ENCODE peak calls at places on chromosomes 13 and 19, in nine cellular contexts. F, B, Z, W, N, R, L, D and J are unnamed samples.

GRCh38 chr19:16514383-16515019 is 18.3 kb downstream of the C19orf44 start:
- DNase-seq in F (no peak), B (peak), Z (peak), W (no peak), N (no peak), R (no peak), L (no peak), D (no peak), J (peak)

GRCh38 chr13:74145249-74145970 is 11.2 kb upstream of the KLF12 start:
- DNase-seq in F (peak), B (no peak), Z (no peak), W (peak), N (no peak), R (peak), L (no peak), D (no peak), J (no peak)

GRCh38 chr19:34667349-34668076 is 9.4 kb downstream of the SCGB2B2 start:
- DNase-seq in F (peak), B (no peak), Z (peak), W (peak), N (no peak), R (peak), L (no peak), D (peak), J (no peak)

GRCh38 chr19:39498262-39499081 is at the start of gene DLL3:
- DNase-seq in F (peak), B (peak), Z (peak), W (no peak), N (no peak), R (no peak), L (no peak), D (peak), J (no peak)

GRCh38 chr13:73633817-73634449 is 500.3 kb downstream of the KLF12 start:
- DNase-seq in F (no peak), B (peak), Z (peak), W (no peak), N (no peak), R (no peak), L (no peak), D (no peak), J (no peak)

GRCh38 chr13:106384516-106384915 is 150.9 kb downstream of the EFNB2 start:
- DNase-seq in F (no peak), B (no peak), Z (no peak), W (no peak), N (no peak), R (no peak), L (no peak), D (no peak), J (no peak)

GRCh38 chr13:110379905-110380341 is 72.8 kb downstream of the COL4A2 start:
- DNase-seq in F (peak), B (peak), Z (peak), W (no peak), N (no peak), R (peak), L (no peak), D (no peak), J (no peak)

GRCh38 chr13:85974604-85975366 is 175.6 kb upstream of the SLITRK6 start:
- DNase-seq in F (no peak), B (no peak), Z (no peak), W (no peak), N (no peak), R (peak), L (no peak), D (no peak), J (no peak)

GRCh38 chr19:48961673-48962028 is 3.5 kb upstream of the FTL start:
- DNase-seq in F (no peak), B (no peak), Z (no peak), W (no peak), N (no peak), R (no peak), L (no peak), D (no peak), J (no peak)

DNA sequence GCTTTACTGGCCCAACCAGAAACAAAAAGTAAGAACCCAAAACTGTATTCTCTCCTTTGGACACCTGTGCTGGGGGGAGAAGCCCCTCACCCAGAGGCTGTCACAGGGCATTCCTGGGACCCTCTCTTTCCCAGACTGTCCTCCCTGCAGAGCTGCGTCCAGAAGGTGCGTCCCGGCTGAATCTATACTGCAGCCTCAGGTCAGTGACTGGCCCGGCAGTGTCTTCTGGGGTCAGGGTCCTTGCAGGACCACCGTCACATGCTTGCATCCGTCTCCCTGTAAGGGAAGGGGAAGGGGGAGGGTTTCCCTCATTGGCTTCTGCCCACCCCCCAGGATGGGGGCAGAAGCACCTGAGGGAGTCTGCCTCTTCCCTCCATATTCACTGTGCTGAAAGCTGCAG is 76.5 kb downstream of the ATP11A start:
- DNase-seq in F (no peak), B (no peak), Z (no peak), W (no peak), N (no peak), R (no peak), L (no peak), D (no peak), J (no peak)
- H3K27ac ChIP-seq in F (no peak), B (no peak), Z (no peak), W (no peak), N (no peak), R (no peak), L (no peak), D (no peak), J (no peak)

GRCh38 chr19:32404939-32405430 is 585 bp upstream of the DPY19L3 start:
- DNase-seq in F (peak), B (no peak), Z (no peak), W (peak), N (no peak), R (peak), L (no peak), D (no peak), J (no peak)

GRCh38 chr19:32407004-32407992 is 1.7 kb downstream of the DPY19L3 start:
- DNase-seq in F (peak), B (peak), Z (no peak), W (peak), N (no peak), R (peak), L (no peak), D (no peak), J (no peak)

GRCh38 chr19:32405431-32406160 is at the start of gene DPY19L3:
- DNase-seq in F (peak), B (peak), Z (peak), W (peak), N (peak), R (peak), L (peak), D (peak), J (peak)

GRCh38 chr19:32404213-32404938 is 1.2 kb upstream of the DPY19L3 start:
- DNase-seq in F (peak), B (peak), Z (peak), W (no peak), N (no peak), R (no peak), L (peak), D (no peak), J (no peak)

GRCh38 chr19:32406161-32407003 is 812 bp downstream of the DPY19L3 start:
- DNase-seq in F (peak), B (no peak), Z (no peak), W (no peak), N (peak), R (no peak), L (no peak), D (peak), J (no peak)
- H3K4me2 ChIP-seq in F (peak), B (peak), Z (peak), W (peak), N (peak), R (peak), L (peak), D (peak), J (peak)

GRCh38 chr19:56076413-56076998 is 44.6 kb downstream of the ZNF787 start:
- DNase-seq in F (peak), B (peak), Z (no peak), W (peak), N (peak), R (no peak), L (peak), D (peak), J (peak)
- H3K9ac ChIP-seq in F (no peak), B (no peak), Z (no peak), W (no peak), N (no peak), R (no peak), L (no peak), D (no peak), J (no peak)

GRCh38 chr19:10964903-10965302 is 4.1 kb downstream of the SMARCA4 start:
- DNase-seq in F (no peak), B (no peak), Z (no peak), W (no peak), N (no peak), R (no peak), L (no peak), D (no peak), J (no peak)
- H3K27ac ChIP-seq in F (no peak), B (no peak), Z (no peak), W (no peak), N (no peak), R (no peak), L (no peak), D (no peak), J (no peak)

GRCh38 chr13:44932171-44932849 is 57.0 kb downstream of the NUFIP1 start:
- DNase-seq in F (peak), B (no peak), Z (no peak), W (peak), N (no peak), R (peak), L (no peak), D (no peak), J (no peak)
- H3K4me2 ChIP-seq in F (peak), B (no peak), Z (no peak), W (peak), N (no peak), R (peak), L (no peak), D (peak), J (no peak)